ENCODE peak calls at places on chromosomes 6 and 20, in six cellular contexts. One of them, this sample, is unnamed.

GRCh38 chr6:111957623-111958315 is 84.5 kb upstream of the FYN start:
- DNase-seq in fibroblast of lung: no peak
- DNase-seq in breast epithelium: no peak
- DNase-seq in naive thymus-derived CD4-positive, alpha-beta T cell: no peak
- DNase-seq in aorta: no peak
- DNase-seq in epithelial cell of esophagus: no peak
- DNase-seq in this sample: no peak

GRCh38 chr6:110703906-110704594 is 111.2 kb downstream of the CDK19 start:
- DNase-seq in fibroblast of lung: peak
- DNase-seq in breast epithelium: no peak
- DNase-seq in naive thymus-derived CD4-positive, alpha-beta T cell: no peak
- DNase-seq in aorta: no peak
- DNase-seq in epithelial cell of esophagus: peak
- DNase-seq in this sample: no peak

GRCh38 chr6:134436281-134436815 is 118.4 kb upstream of the SGK1 start:
- DNase-seq in fibroblast of lung: peak
- DNase-seq in breast epithelium: no peak
- DNase-seq in naive thymus-derived CD4-positive, alpha-beta T cell: peak
- DNase-seq in aorta: no peak
- DNase-seq in epithelial cell of esophagus: peak
- DNase-seq in this sample: no peak

GRCh38 chr6:83108378-83108777 is 40.9 kb downstream of the DOP1A start:
- DNase-seq in fibroblast of lung: no peak
- DNase-seq in breast epithelium: no peak
- DNase-seq in naive thymus-derived CD4-positive, alpha-beta T cell: no peak
- DNase-seq in aorta: no peak
- DNase-seq in epithelial cell of esophagus: no peak
- DNase-seq in this sample: no peak

GRCh38 chr6:123215211-123215610 is 219.2 kb downstream of the CLVS2 start:
- DNase-seq in fibroblast of lung: no peak
- DNase-seq in breast epithelium: no peak
- DNase-seq in naive thymus-derived CD4-positive, alpha-beta T cell: no peak
- DNase-seq in aorta: no peak
- DNase-seq in epithelial cell of esophagus: peak
- DNase-seq in this sample: no peak

GRCh38 chr6:84052204-84052882 is 18.8 kb downstream of the MRAP2 start:
- DNase-seq in fibroblast of lung: peak
- DNase-seq in breast epithelium: peak
- DNase-seq in naive thymus-derived CD4-positive, alpha-beta T cell: no peak
- DNase-seq in aorta: peak
- DNase-seq in epithelial cell of esophagus: peak
- DNase-seq in this sample: no peak

GRCh38 chr20:49405062-49405683 is 77.3 kb downstream of the KCNB1 start:
- DNase-seq in fibroblast of lung: no peak
- DNase-seq in breast epithelium: no peak
- DNase-seq in naive thymus-derived CD4-positive, alpha-beta T cell: no peak
- DNase-seq in aorta: no peak
- DNase-seq in epithelial cell of esophagus: no peak
- DNase-seq in this sample: no peak

GRCh38 chr6:145633981-145634627 is 101.2 kb downstream of the EPM2A start:
- DNase-seq in fibroblast of lung: peak
- DNase-seq in breast epithelium: peak
- DNase-seq in naive thymus-derived CD4-positive, alpha-beta T cell: peak
- DNase-seq in aorta: peak
- DNase-seq in epithelial cell of esophagus: peak
- DNase-seq in this sample: peak

GRCh38 chr6:158630944-158631616 is 13.5 kb downstream of the DYNLT1 start:
- DNase-seq in fibroblast of lung: peak
- DNase-seq in breast epithelium: peak
- DNase-seq in naive thymus-derived CD4-positive, alpha-beta T cell: no peak
- DNase-seq in aorta: peak
- DNase-seq in epithelial cell of esophagus: peak
- DNase-seq in this sample: peak

GRCh38 chr20:4183361-4183760 is 168.0 kb upstream of the RNF24 start:
- DNase-seq in fibroblast of lung: no peak
- DNase-seq in breast epithelium: no peak
- DNase-seq in naive thymus-derived CD4-positive, alpha-beta T cell: no peak
- DNase-seq in aorta: no peak
- DNase-seq in epithelial cell of esophagus: no peak
- DNase-seq in this sample: peak

GRCh38 chr20:54208492-54209044 is 681 bp downstream of the PFDN4 start:
- DNase-seq in fibroblast of lung: peak
- DNase-seq in breast epithelium: no peak
- DNase-seq in naive thymus-derived CD4-positive, alpha-beta T cell: no peak
- DNase-seq in aorta: no peak
- DNase-seq in epithelial cell of esophagus: peak
- DNase-seq in this sample: no peak

GRCh38 chr6:13479206-13479797 is 8.1 kb downstream of the GFOD1 start:
- DNase-seq in fibroblast of lung: no peak
- DNase-seq in breast epithelium: no peak
- DNase-seq in naive thymus-derived CD4-positive, alpha-beta T cell: no peak
- DNase-seq in aorta: no peak
- DNase-seq in epithelial cell of esophagus: no peak
- DNase-seq in this sample: no peak

GRCh38 chr6:125046107-125046925 is 84.1 kb downstream of the RNF217 start:
- DNase-seq in fibroblast of lung: no peak
- DNase-seq in breast epithelium: peak
- DNase-seq in naive thymus-derived CD4-positive, alpha-beta T cell: no peak
- DNase-seq in aorta: no peak
- DNase-seq in epithelial cell of esophagus: peak
- DNase-seq in this sample: no peak

GRCh38 chr6:5684320-5684719 is 322.4 kb downstream of the NRN1 start:
- DNase-seq in fibroblast of lung: peak
- DNase-seq in breast epithelium: no peak
- DNase-seq in naive thymus-derived CD4-positive, alpha-beta T cell: no peak
- DNase-seq in aorta: no peak
- DNase-seq in epithelial cell of esophagus: no peak
- DNase-seq in this sample: no peak

GRCh38 chr6:50608421-50608820 is 104.9 kb upstream of the TFAP2D start:
- DNase-seq in fibroblast of lung: no peak
- DNase-seq in breast epithelium: no peak
- DNase-seq in naive thymus-derived CD4-positive, alpha-beta T cell: no peak
- DNase-seq in aorta: no peak
- DNase-seq in epithelial cell of esophagus: peak
- DNase-seq in this sample: no peak

GRCh38 chr6:54285595-54285994 is 22.6 kb upstream of the TINAG start:
- DNase-seq in fibroblast of lung: no peak
- DNase-seq in breast epithelium: no peak
- DNase-seq in naive thymus-derived CD4-positive, alpha-beta T cell: no peak
- DNase-seq in aorta: no peak
- DNase-seq in epithelial cell of esophagus: no peak
- DNase-seq in this sample: no peak

GRCh38 chr6:111534366-111534765 is 51.3 kb upstream of the REV3L start:
- DNase-seq in fibroblast of lung: peak
- DNase-seq in breast epithelium: peak
- DNase-seq in naive thymus-derived CD4-positive, alpha-beta T cell: no peak
- DNase-seq in aorta: no peak
- DNase-seq in epithelial cell of esophagus: peak
- DNase-seq in this sample: peak

GRCh38 chr20:62305149-62305764 is 2.5 kb downstream of the ADRM1 start:
- DNase-seq in fibroblast of lung: no peak
- DNase-seq in breast epithelium: no peak
- DNase-seq in naive thymus-derived CD4-positive, alpha-beta T cell: no peak
- DNase-seq in aorta: no peak
- DNase-seq in epithelial cell of esophagus: peak
- DNase-seq in this sample: no peak

GRCh38 chr20:52105045-52105572 is 86.5 kb downstream of the ZFP64 start:
- DNase-seq in fibroblast of lung: peak
- DNase-seq in breast epithelium: no peak
- DNase-seq in naive thymus-derived CD4-positive, alpha-beta T cell: peak
- DNase-seq in aorta: no peak
- DNase-seq in epithelial cell of esophagus: peak
- DNase-seq in this sample: peak

GRCh38 chr20:21124190-21124589 is 1.7 kb upstream of the KIZ start:
- DNase-seq in fibroblast of lung: no peak
- DNase-seq in breast epithelium: no peak
- DNase-seq in naive thymus-derived CD4-positive, alpha-beta T cell: no peak
- DNase-seq in aorta: no peak
- DNase-seq in epithelial cell of esophagus: no peak
- DNase-seq in this sample: no peak

GRCh38 chr20:21129861-21130260 is 4.0 kb downstream of the KIZ start:
- DNase-seq in fibroblast of lung: no peak
- DNase-seq in breast epithelium: no peak
- DNase-seq in naive thymus-derived CD4-positive, alpha-beta T cell: no peak
- DNase-seq in aorta: no peak
- DNase-seq in epithelial cell of esophagus: no peak
- DNase-seq in this sample: no peak

GRCh38 chr20:21125072-21125848 is 622 bp upstream of the KIZ start:
- DNase-seq in fibroblast of lung: peak
- DNase-seq in breast epithelium: peak
- DNase-seq in naive thymus-derived CD4-positive, alpha-beta T cell: no peak
- DNase-seq in aorta: peak
- DNase-seq in epithelial cell of esophagus: peak
- DNase-seq in this sample: peak

GRCh38 chr20:21125849-21126840 is at the start of gene KIZ:
- DNase-seq in fibroblast of lung: peak
- DNase-seq in breast epithelium: peak
- DNase-seq in naive thymus-derived CD4-positive, alpha-beta T cell: peak
- DNase-seq in aorta: peak
- DNase-seq in epithelial cell of esophagus: peak
- DNase-seq in this sample: peak

DNA sequence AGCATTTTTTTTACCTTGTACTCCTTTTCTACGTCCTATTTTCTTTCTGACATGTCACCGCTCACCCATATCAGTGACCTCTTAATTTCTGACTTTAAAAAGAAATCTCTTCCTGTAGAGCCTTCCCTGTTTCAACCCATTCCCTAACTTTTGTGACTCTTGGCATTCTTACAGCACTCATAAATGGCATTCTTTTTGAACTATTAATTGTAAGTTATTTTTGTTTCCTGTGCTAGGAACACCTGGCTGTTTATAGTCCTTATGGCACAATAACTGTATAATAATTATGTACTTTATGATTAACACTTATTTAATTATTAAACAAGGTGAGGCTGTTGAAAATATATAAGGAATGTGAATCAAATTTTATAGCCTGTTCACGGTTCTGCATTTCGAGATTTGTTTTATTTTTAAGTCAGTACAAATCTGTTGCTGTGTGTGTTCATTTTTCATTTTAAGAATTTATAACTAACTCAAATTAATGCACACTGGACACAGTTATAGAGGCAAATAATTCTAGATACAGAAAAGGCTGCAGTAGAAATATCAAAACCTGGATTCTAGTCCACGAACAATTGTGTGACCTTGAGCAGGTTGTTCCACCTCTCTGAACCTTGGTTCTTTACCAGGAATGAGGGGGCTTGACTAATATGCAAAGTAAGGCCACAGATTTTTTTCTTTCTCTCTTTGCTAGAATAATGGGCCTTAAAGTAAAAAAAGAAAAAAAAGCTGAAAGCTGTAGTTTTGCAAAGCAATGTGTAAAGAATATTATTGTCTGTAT is 1.5 kb downstream of the KIZ start:
- DNase-seq in fibroblast of lung: no peak
- DNase-seq in breast epithelium: no peak
- DNase-seq in naive thymus-derived CD4-positive, alpha-beta T cell: no peak
- DNase-seq in aorta: no peak
- DNase-seq in epithelial cell of esophagus: no peak
- DNase-seq in this sample: no peak
- H3K4me3 ChIP-seq in fibroblast of lung: no peak
- H3K4me3 ChIP-seq in breast epithelium: no peak
- H3K4me3 ChIP-seq in naive thymus-derived CD4-positive, alpha-beta T cell: no peak
- H3K4me3 ChIP-seq in aorta: no peak
- H3K4me3 ChIP-seq in epithelial cell of esophagus: no peak
- H3K4me3 ChIP-seq in this sample: peak

GRCh38 chr6:10418361-10418861 is 3.5 kb upstream of the TFAP2A start:
- DNase-seq in fibroblast of lung: no peak
- DNase-seq in breast epithelium: no peak
- DNase-seq in naive thymus-derived CD4-positive, alpha-beta T cell: no peak
- DNase-seq in aorta: no peak
- DNase-seq in epithelial cell of esophagus: no peak
- DNase-seq in this sample: no peak
- H3K4me3 ChIP-seq in fibroblast of lung: no peak
- H3K4me3 ChIP-seq in breast epithelium: peak
- H3K4me3 ChIP-seq in naive thymus-derived CD4-positive, alpha-beta T cell: no peak
- H3K4me3 ChIP-seq in aorta: no peak
- H3K4me3 ChIP-seq in epithelial cell of esophagus: peak
- H3K4me3 ChIP-seq in this sample: no peak

GRCh38 chr20:18273738-18274137 is 14.6 kb upstream of the ZNF133 start:
- DNase-seq in fibroblast of lung: no peak
- DNase-seq in breast epithelium: no peak
- DNase-seq in naive thymus-derived CD4-positive, alpha-beta T cell: no peak
- DNase-seq in aorta: no peak
- DNase-seq in epithelial cell of esophagus: no peak
- DNase-seq in this sample: no peak

GRCh38 chr20:18279231-18279630 is 9.1 kb upstream of the ZNF133 start:
- DNase-seq in fibroblast of lung: no peak
- DNase-seq in breast epithelium: no peak
- DNase-seq in naive thymus-derived CD4-positive, alpha-beta T cell: no peak
- DNase-seq in aorta: no peak
- DNase-seq in epithelial cell of esophagus: peak
- DNase-seq in this sample: no peak

GRCh38 chr20:18271160-18271559 is 17.2 kb upstream of the ZNF133 start:
- DNase-seq in fibroblast of lung: no peak
- DNase-seq in breast epithelium: no peak
- DNase-seq in naive thymus-derived CD4-positive, alpha-beta T cell: no peak
- DNase-seq in aorta: no peak
- DNase-seq in epithelial cell of esophagus: no peak
- DNase-seq in this sample: no peak

GRCh38 chr20:18272451-18272850 is 15.9 kb upstream of the ZNF133 start:
- DNase-seq in fibroblast of lung: peak
- DNase-seq in breast epithelium: no peak
- DNase-seq in naive thymus-derived CD4-positive, alpha-beta T cell: no peak
- DNase-seq in aorta: no peak
- DNase-seq in epithelial cell of esophagus: peak
- DNase-seq in this sample: no peak

GRCh38 chr20:18276821-18277220 is 11.5 kb upstream of the ZNF133 start:
- DNase-seq in fibroblast of lung: peak
- DNase-seq in breast epithelium: peak
- DNase-seq in naive thymus-derived CD4-positive, alpha-beta T cell: peak
- DNase-seq in aorta: no peak
- DNase-seq in epithelial cell of esophagus: peak
- DNase-seq in this sample: no peak
- H3K4me3 ChIP-seq in fibroblast of lung: peak
- H3K4me3 ChIP-seq in breast epithelium: no peak
- H3K4me3 ChIP-seq in naive thymus-derived CD4-positive, alpha-beta T cell: no peak
- H3K4me3 ChIP-seq in aorta: no peak
- H3K4me3 ChIP-seq in epithelial cell of esophagus: no peak
- H3K4me3 ChIP-seq in this sample: no peak

DNA sequence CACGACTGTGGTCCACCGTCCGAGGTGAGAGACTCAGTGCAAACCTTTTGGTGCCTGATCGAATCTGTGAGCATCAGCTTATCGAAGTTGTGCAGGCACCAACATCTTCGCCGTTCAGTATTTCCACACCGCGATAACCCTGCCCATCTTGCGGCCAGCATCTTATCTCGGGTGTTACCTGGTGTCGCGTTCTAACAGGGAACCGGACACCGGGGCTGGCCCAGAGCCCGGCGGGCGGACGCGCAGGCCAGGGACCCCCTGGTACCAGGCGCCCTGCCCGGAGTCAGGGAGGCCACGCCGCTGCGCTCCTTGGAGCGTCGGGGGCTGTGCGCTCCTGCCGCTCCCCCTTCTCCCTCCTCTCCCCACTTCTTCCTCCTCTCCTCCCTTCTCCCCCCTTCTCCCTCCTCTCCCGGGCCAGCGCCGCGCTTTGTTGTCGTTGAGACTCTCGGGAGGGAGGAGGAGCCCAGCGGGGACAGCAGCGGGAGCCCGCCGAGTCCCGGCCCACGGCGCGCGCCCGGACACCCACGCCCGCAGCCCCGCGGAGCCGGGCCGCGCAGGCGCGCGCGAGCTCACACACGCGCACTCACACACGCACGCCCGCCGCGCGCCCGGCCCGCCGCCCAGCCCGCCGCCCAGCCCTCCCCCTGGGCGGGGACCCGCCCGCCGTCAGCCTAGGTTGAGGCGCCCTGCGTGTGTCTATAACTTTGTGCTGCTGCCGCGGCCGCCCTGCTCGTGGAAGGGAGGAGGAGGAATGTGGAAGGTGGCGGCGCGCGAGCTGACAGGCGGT is 1.4 kb upstream of the FOXO3 start:
- DNase-seq in fibroblast of lung: peak
- DNase-seq in breast epithelium: peak
- DNase-seq in naive thymus-derived CD4-positive, alpha-beta T cell: peak
- DNase-seq in aorta: peak
- DNase-seq in epithelial cell of esophagus: peak
- DNase-seq in this sample: peak
- H3K4me3 ChIP-seq in fibroblast of lung: peak
- H3K4me3 ChIP-seq in breast epithelium: peak
- H3K4me3 ChIP-seq in naive thymus-derived CD4-positive, alpha-beta T cell: peak
- H3K4me3 ChIP-seq in aorta: peak
- H3K4me3 ChIP-seq in epithelial cell of esophagus: peak
- H3K4me3 ChIP-seq in this sample: peak

This sample was measured in sigmoid colon.